ENCODE peak calls at places on chromosome 16, in six cellular contexts. A is pancreas, V is Caco-2, X is A549, H is neural progenitor cell, W is HCT116. M is an unnamed sample.
A peak's percentile ranks its signal among the peaks of the same experiment; 100 is the strongest.

GRCh38 chr16:69485361-69485760 is 60.9 kb downstream of the CYB5B start:
- DNase-seq in A (no peak), V (no peak), X (no peak), H (no peak), W (no peak), M (no peak)

GRCh38 chr16:9151597-9151996 is 60.2 kb downstream of the HAPSTR1 start:
- DNase-seq in A (no peak), V (no peak), X (no peak), H (no peak), W (no peak), M (no peak)

GRCh38 chr16:87806246-87806607 is 40.4 kb upstream of the KLHDC4 start:
- DNase-seq in A (no peak), V (no peak), X (no peak), H (no peak), W (peak; percentile 16), M (no peak)

GRCh38 chr16:10561425-10561824 is 19.0 kb downstream of the EMP2 start:
- DNase-seq in A (no peak), V (no peak), X (no peak), H (no peak), W (no peak), M (no peak)

GRCh38 chr16:49528035-49528434 is 154.4 kb downstream of the C16orf78 start:
- DNase-seq in A (no peak), V (no peak), X (no peak), H (no peak), W (no peak), M (peak; percentile 53)

GRCh38 chr16:69534720-69535119 is 31.0 kb upstream of the NFAT5 start:
- DNase-seq in A (no peak), V (no peak), X (no peak), H (no peak), W (no peak), M (no peak)

GRCh38 chr16:28585674-28586073 is 11.2 kb downstream of the SULT1A2 start:
- DNase-seq in A (peak; percentile 38), V (no peak), X (no peak), H (no peak), W (no peak), M (no peak)

GRCh38 chr16:24051125-24051524 is 205.0 kb upstream of the CACNG3 start:
- DNase-seq in A (no peak), V (no peak), X (no peak), H (no peak), W (no peak), M (no peak)

GRCh38 chr16:11507350-11507749 is 79.4 kb downstream of the LITAF start:
- DNase-seq in A (no peak), V (no peak), X (no peak), H (no peak), W (no peak), M (no peak)

GRCh38 chr16:17578921-17579876 is 108.4 kb upstream of the XYLT1 start:
- DNase-seq in A (peak; percentile 39), V (peak; percentile 83), X (peak; percentile 50), H (peak; percentile 88), W (peak; percentile 59), M (peak; percentile 47)

GRCh38 chr16:68844211-68844564 is 857 bp downstream of the TANGO6 start:
- DNase-seq in A (no peak), V (no peak), X (no peak), H (no peak), W (no peak), M (no peak)

GRCh38 chr16:82201906-82202305 is 31.9 kb upstream of the MPHOSPH6 start:
- DNase-seq in A (no peak), V (no peak), X (no peak), H (no peak), W (no peak), M (no peak)

GRCh38 chr16:51938861-51939260 is 608.1 kb downstream of the TOX3 start:
- DNase-seq in A (no peak), V (no peak), X (no peak), H (no peak), W (no peak), M (no peak)

GRCh38 chr16:35510701-35511100 is 2051.3 kb downstream of the TP53TG3F start:
- DNase-seq in A (no peak), V (no peak), X (no peak), H (no peak), W (no peak), M (no peak)

GRCh38 chr16:14424595-14424994 is 205.5 kb downstream of the PARN start:
- DNase-seq in A (no peak), V (no peak), X (no peak), H (no peak), W (no peak), M (no peak)

GRCh38 chr16:89656435-89657121 is 930 bp downstream of the CHMP1A start:
- DNase-seq in A (no peak), V (no peak), X (no peak), H (peak; percentile 41), W (no peak), M (peak; percentile 46)
- H3K4me1 ChIP-seq in A (peaks cover 13% of the 10 kb centered on the region), V (no peaks in the 10 kb centered on the region), X (peaks cover 16% of the 10 kb centered on the region), H (peaks cover 10% of the 10 kb centered on the region), W (peaks cover 26% of the 10 kb centered on the region), M (peaks cover 13% of the 10 kb centered on the region)

GRCh38 chr16:57688487-57688986 is 6.1 kb upstream of the DRC7 start:
- DNase-seq in A (no peak), V (peak; percentile 19), X (no peak), H (no peak), W (no peak), M (no peak)

GRCh38 chr16:57688987-57689771 is 5.4 kb upstream of the DRC7 start:
- DNase-seq in A (peak; percentile 64), V (peak; percentile 22), X (no peak), H (no peak), W (no peak), M (no peak)

GRCh38 chr16:57690782-57691471 is 3.7 kb upstream of the DRC7 start:
- DNase-seq in A (no peak), V (peak; percentile 6), X (no peak), H (no peak), W (no peak), M (no peak)

GRCh38 chr16:57692636-57693035 is 2.0 kb upstream of the DRC7 start:
- DNase-seq in A (no peak), V (no peak), X (no peak), H (no peak), W (no peak), M (no peak)

DNA sequence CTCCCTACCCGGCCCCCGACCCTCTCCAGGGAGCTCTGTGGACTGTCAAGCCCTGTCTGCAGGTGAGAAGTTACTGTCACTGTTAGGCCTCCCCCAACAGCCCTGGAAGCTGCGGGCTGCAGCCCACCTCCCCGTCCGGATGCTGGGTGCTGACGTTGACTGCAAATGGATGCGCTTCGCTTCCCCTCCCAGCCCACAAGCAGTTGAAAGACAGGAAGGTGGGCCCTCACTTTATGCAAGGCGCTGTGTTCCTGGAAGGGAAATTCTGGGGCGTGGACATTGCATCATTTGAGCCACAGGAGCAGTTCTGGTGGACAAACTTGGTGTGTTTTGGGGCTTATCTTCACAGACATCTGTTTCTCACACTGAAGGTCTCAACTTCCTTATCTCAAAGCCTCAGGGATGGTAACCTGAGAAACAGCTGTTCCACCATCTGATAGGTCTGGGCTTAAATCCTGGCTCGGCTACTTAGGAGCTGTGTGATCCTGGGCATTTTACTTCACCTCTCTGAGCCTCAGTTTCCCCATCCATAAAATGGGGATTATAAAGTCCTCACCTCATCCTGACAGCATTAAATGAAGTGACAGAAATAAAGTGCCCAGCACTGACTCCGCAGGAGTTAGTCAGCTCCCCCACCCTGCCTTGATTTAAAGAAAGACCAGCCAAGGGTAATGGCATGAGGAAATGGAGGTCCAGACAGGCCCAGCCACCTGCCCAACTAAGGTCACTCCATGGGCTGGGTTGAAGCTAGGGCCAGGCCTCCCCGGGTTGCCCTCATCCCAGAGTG is 4.6 kb upstream of the DRC7 start:
- DNase-seq in A (no peak), V (peak; percentile 46), X (no peak), H (no peak), W (no peak), M (no peak)
- H3K4me3 ChIP-seq in A (no peak overlapping the region), V (no peak overlapping the region), X (no peak overlapping the region), H (no peak overlapping the region), W (no peak overlapping the region), M (no peak overlapping the region)

GRCh38 chr16:31466381-31466841 is 5.5 kb upstream of the TGFB1I1 start:
- DNase-seq in A (no peak), V (no peak), X (no peak), H (no peak), W (no peak), M (no peak)
- H3K4me1 ChIP-seq in A (no peaks in the 10 kb centered on the region), V (no peaks in the 10 kb centered on the region), X (peaks cover 7% of the 10 kb centered on the region), H (no peaks in the 10 kb centered on the region), W (peaks cover 4% of the 10 kb centered on the region), M (peaks cover 4% of the 10 kb centered on the region)

GRCh38 chr16:724188-725040 is 1.8 kb downstream of the CCDC78 start:
- DNase-seq in A (no peak), V (no peak), X (no peak), H (no peak), W (no peak), M (no peak)

GRCh38 chr16:723695-724094 is 2.5 kb downstream of the CCDC78 start:
- DNase-seq in A (no peak), V (no peak), X (no peak), H (no peak), W (no peak), M (no peak)

GRCh38 chr16:721765-722481 is 977 bp downstream of the ANTKMT start:
- DNase-seq in A (no peak), V (no peak), X (no peak), H (no peak), W (no peak), M (no peak)

GRCh38 chr16:720990-721764 is at the start of gene ANTKMT:
- DNase-seq in A (peak; percentile 87), V (peak; percentile 89), X (peak; percentile 88), H (peak; percentile 98), W (no peak), M (peak; percentile 81)

GRCh38 chr16:722835-723633 is 2.1 kb downstream of the ANTKMT start:
- DNase-seq in A (no peak), V (no peak), X (no peak), H (no peak), W (no peak), M (no peak)
- H3K4me3 ChIP-seq in A (no peak overlapping the region), V (no peak overlapping the region), X (no peak overlapping the region), H (no peak overlapping the region), W (no peak overlapping the region), M (no peak overlapping the region)

DNA sequence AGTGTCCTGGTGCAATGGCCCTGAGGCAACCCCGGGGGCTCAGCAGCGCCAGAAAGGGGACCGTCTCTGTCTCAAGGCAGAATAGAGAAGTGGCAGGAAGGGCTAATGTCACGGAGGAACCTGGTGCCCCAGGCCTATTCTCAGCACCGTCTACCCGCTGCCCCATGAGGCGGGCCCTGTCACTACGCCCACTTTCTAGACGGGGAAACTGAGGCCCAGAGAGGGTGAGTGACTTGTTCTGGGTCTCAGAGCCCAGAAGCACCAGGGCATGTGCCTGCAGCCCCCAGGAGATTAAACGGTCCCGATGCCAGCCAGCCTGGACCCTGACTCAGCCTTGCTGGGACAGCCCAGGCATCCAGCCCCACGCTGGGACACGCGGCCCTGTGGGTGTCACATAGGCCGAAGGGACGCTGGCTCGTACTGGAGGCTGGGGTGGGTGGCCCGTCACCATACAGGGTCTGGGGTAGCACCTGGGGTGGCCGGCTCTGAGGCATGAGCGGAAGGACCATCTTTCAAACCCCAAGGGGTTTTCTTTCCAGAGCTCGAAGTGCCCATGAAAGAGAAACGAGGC is 40.2 kb upstream of the PABPN1L start:
- DNase-seq in A (no peak), V (no peak), X (no peak), H (no peak), W (no peak), M (no peak)
- H3K4me1 ChIP-seq in A (peaks cover 20% of the 10 kb centered on the region), V (no peaks in the 10 kb centered on the region), X (peaks cover 5% of the 10 kb centered on the region), H (peaks cover 8% of the 10 kb centered on the region), W (peaks cover 44% of the 10 kb centered on the region), M (no peaks in the 10 kb centered on the region)

GRCh38 chr16:54585094-54585493 is 298.5 kb upstream of the IRX3 start:
- DNase-seq in A (no peak), V (no peak), X (no peak), H (peak; percentile 62), W (no peak), M (no peak)
- H3K4me3 ChIP-seq in A (no peak overlapping the region), V (no peak overlapping the region), X (no peak overlapping the region), H (no peak overlapping the region), W (no peak overlapping the region), M (no peak overlapping the region)